ENCODE peak calls at places on chromosome 14, in six cellular contexts. One of them, this sample, is unnamed.
A peak's percentile ranks its signal among the peaks of the same experiment; 100 is the strongest.

GRCh38 chr14:103880334-103880985 is 33.1 kb upstream of the PPP1R13B start:
- DNase-seq in pons: peak; percentile 43
- DNase-seq in fibroblast of villous mesenchyme: peak; percentile 59
- DNase-seq in fibroblast of the aortic adventitia: peak; percentile 73
- DNase-seq in activated CD4-positive, CD25-positive, alpha-beta regulatory T cell treated with anti-CD3 and anti-CD28 coated beads, Interleukin-2, amount 50 U/mL, for 16 hours: no peak
- DNase-seq in kidney tubule cell: no peak
- DNase-seq in this sample: peak; percentile 60

GRCh38 chr14:95495538-95496025 is 20.9 kb downstream of the SYNE3 start:
- DNase-seq in pons: peak; percentile 62
- DNase-seq in fibroblast of the aortic adventitia: no peak
- DNase-seq in kidney tubule cell: no peak
- DNase-seq in fibroblast of villous mesenchyme: no peak
- DNase-seq in activated CD4-positive, CD25-positive, alpha-beta regulatory T cell treated with anti-CD3 and anti-CD28 coated beads, Interleukin-2, amount 50 U/mL, for 16 hours: no peak
- DNase-seq in this sample: no peak

GRCh38 chr14:69696633-69697557 is 70.0 kb upstream of the SRSF5 start:
- DNase-seq in fibroblast of the aortic adventitia: no peak
- DNase-seq in kidney tubule cell: no peak
- DNase-seq in pons: no peak
- DNase-seq in activated CD4-positive, CD25-positive, alpha-beta regulatory T cell treated with anti-CD3 and anti-CD28 coated beads, Interleukin-2, amount 50 U/mL, for 16 hours: no peak
- DNase-seq in fibroblast of villous mesenchyme: no peak
- DNase-seq in this sample: no peak

GRCh38 chr14:100211366-100211765 is 27.6 kb upstream of the YY1 start:
- DNase-seq in fibroblast of villous mesenchyme: no peak
- DNase-seq in kidney tubule cell: no peak
- DNase-seq in activated CD4-positive, CD25-positive, alpha-beta regulatory T cell treated with anti-CD3 and anti-CD28 coated beads, Interleukin-2, amount 50 U/mL, for 16 hours: no peak
- DNase-seq in fibroblast of the aortic adventitia: no peak
- DNase-seq in pons: no peak
- DNase-seq in this sample: no peak

GRCh38 chr14:96145116-96145864 is 59.3 kb upstream of the BDKRB2 start:
- DNase-seq in pons: no peak
- DNase-seq in fibroblast of the aortic adventitia: peak; percentile 89
- DNase-seq in activated CD4-positive, CD25-positive, alpha-beta regulatory T cell treated with anti-CD3 and anti-CD28 coated beads, Interleukin-2, amount 50 U/mL, for 16 hours: no peak
- DNase-seq in fibroblast of villous mesenchyme: peak; percentile 89
- DNase-seq in kidney tubule cell: peak; percentile 33
- DNase-seq in this sample: peak; percentile 22

GRCh38 chr14:104957146-104958113 is 20.7 kb downstream of the AHNAK2 start:
- DNase-seq in pons: no peak
- DNase-seq in fibroblast of the aortic adventitia: peak; percentile 48
- DNase-seq in activated CD4-positive, CD25-positive, alpha-beta regulatory T cell treated with anti-CD3 and anti-CD28 coated beads, Interleukin-2, amount 50 U/mL, for 16 hours: no peak
- DNase-seq in fibroblast of villous mesenchyme: no peak
- DNase-seq in kidney tubule cell: no peak
- DNase-seq in this sample: peak; percentile 46

GRCh38 chr14:86639146-86639545 is 1109.2 kb downstream of the FLRT2 start:
- DNase-seq in fibroblast of villous mesenchyme: no peak
- DNase-seq in pons: no peak
- DNase-seq in fibroblast of the aortic adventitia: no peak
- DNase-seq in activated CD4-positive, CD25-positive, alpha-beta regulatory T cell treated with anti-CD3 and anti-CD28 coated beads, Interleukin-2, amount 50 U/mL, for 16 hours: no peak
- DNase-seq in kidney tubule cell: no peak
- DNase-seq in this sample: no peak

GRCh38 chr14:101603096-101603495 is 41.8 kb downstream of the DIO3 start:
- DNase-seq in fibroblast of the aortic adventitia: no peak
- DNase-seq in fibroblast of villous mesenchyme: no peak
- DNase-seq in kidney tubule cell: no peak
- DNase-seq in pons: no peak
- DNase-seq in activated CD4-positive, CD25-positive, alpha-beta regulatory T cell treated with anti-CD3 and anti-CD28 coated beads, Interleukin-2, amount 50 U/mL, for 16 hours: no peak
- DNase-seq in this sample: no peak

GRCh38 chr14:69398818-69399210 is 322 bp downstream of the SLC39A9 start:
- DNase-seq in activated CD4-positive, CD25-positive, alpha-beta regulatory T cell treated with anti-CD3 and anti-CD28 coated beads, Interleukin-2, amount 50 U/mL, for 16 hours: no peak
- DNase-seq in pons: peak; percentile 5
- DNase-seq in fibroblast of the aortic adventitia: no peak
- DNase-seq in fibroblast of villous mesenchyme: no peak
- DNase-seq in kidney tubule cell: no peak
- DNase-seq in this sample: no peak

GRCh38 chr14:101665478-101666078 is 95.9 kb upstream of the PPP2R5C start:
- DNase-seq in kidney tubule cell: peak; percentile 64
- DNase-seq in fibroblast of the aortic adventitia: peak; percentile 35
- DNase-seq in pons: peak; percentile 1
- DNase-seq in fibroblast of villous mesenchyme: peak; percentile 46
- DNase-seq in activated CD4-positive, CD25-positive, alpha-beta regulatory T cell treated with anti-CD3 and anti-CD28 coated beads, Interleukin-2, amount 50 U/mL, for 16 hours: no peak
- DNase-seq in this sample: peak; percentile 85

GRCh38 chr14:90795744-90796143 is 20.5 kb downstream of the TTC7B start:
- DNase-seq in pons: no peak
- DNase-seq in fibroblast of villous mesenchyme: peak; percentile 68
- DNase-seq in activated CD4-positive, CD25-positive, alpha-beta regulatory T cell treated with anti-CD3 and anti-CD28 coated beads, Interleukin-2, amount 50 U/mL, for 16 hours: no peak
- DNase-seq in fibroblast of the aortic adventitia: peak; percentile 79
- DNase-seq in kidney tubule cell: peak; percentile 89
- DNase-seq in this sample: peak; percentile 91

GRCh38 chr14:61558271-61558670 is 137.0 kb upstream of the HIF1A start:
- DNase-seq in activated CD4-positive, CD25-positive, alpha-beta regulatory T cell treated with anti-CD3 and anti-CD28 coated beads, Interleukin-2, amount 50 U/mL, for 16 hours: no peak
- DNase-seq in fibroblast of villous mesenchyme: no peak
- DNase-seq in pons: no peak
- DNase-seq in fibroblast of the aortic adventitia: no peak
- DNase-seq in kidney tubule cell: no peak
- DNase-seq in this sample: no peak

GRCh38 chr14:68610251-68610793 is 182.5 kb downstream of the ZFP36L1 start:
- DNase-seq in kidney tubule cell: no peak
- DNase-seq in activated CD4-positive, CD25-positive, alpha-beta regulatory T cell treated with anti-CD3 and anti-CD28 coated beads, Interleukin-2, amount 50 U/mL, for 16 hours: no peak
- DNase-seq in fibroblast of villous mesenchyme: no peak
- DNase-seq in fibroblast of the aortic adventitia: no peak
- DNase-seq in pons: no peak
- DNase-seq in this sample: peak; percentile 8

GRCh38 chr14:71554323-71554722 is 377.9 kb upstream of the RGS6 start:
- DNase-seq in fibroblast of the aortic adventitia: no peak
- DNase-seq in pons: no peak
- DNase-seq in fibroblast of villous mesenchyme: no peak
- DNase-seq in kidney tubule cell: no peak
- DNase-seq in activated CD4-positive, CD25-positive, alpha-beta regulatory T cell treated with anti-CD3 and anti-CD28 coated beads, Interleukin-2, amount 50 U/mL, for 16 hours: no peak
- DNase-seq in this sample: no peak

GRCh38 chr14:99527427-99528076 is 46.3 kb downstream of the CCNK start:
- DNase-seq in kidney tubule cell: no peak
- DNase-seq in fibroblast of the aortic adventitia: no peak
- DNase-seq in activated CD4-positive, CD25-positive, alpha-beta regulatory T cell treated with anti-CD3 and anti-CD28 coated beads, Interleukin-2, amount 50 U/mL, for 16 hours: no peak
- DNase-seq in fibroblast of villous mesenchyme: no peak
- DNase-seq in pons: no peak
- DNase-seq in this sample: no peak

GRCh38 chr14:68278568-68279436 is 459.2 kb downstream of the RAD51B start:
- DNase-seq in fibroblast of the aortic adventitia: peak; percentile 43
- DNase-seq in fibroblast of villous mesenchyme: peak; percentile 75
- DNase-seq in pons: peak; percentile 27
- DNase-seq in kidney tubule cell: peak; percentile 83
- DNase-seq in activated CD4-positive, CD25-positive, alpha-beta regulatory T cell treated with anti-CD3 and anti-CD28 coated beads, Interleukin-2, amount 50 U/mL, for 16 hours: no peak
- DNase-seq in this sample: peak; percentile 63

GRCh38 chr14:58709949-58710348 is 72.2 kb downstream of the DACT1 start:
- DNase-seq in fibroblast of villous mesenchyme: no peak
- DNase-seq in fibroblast of the aortic adventitia: no peak
- DNase-seq in activated CD4-positive, CD25-positive, alpha-beta regulatory T cell treated with anti-CD3 and anti-CD28 coated beads, Interleukin-2, amount 50 U/mL, for 16 hours: no peak
- DNase-seq in pons: no peak
- DNase-seq in kidney tubule cell: no peak
- DNase-seq in this sample: no peak

GRCh38 chr14:102076793-102077759 is 9.8 kb downstream of the HSP90AA1 start:
- DNase-seq in activated CD4-positive, CD25-positive, alpha-beta regulatory T cell treated with anti-CD3 and anti-CD28 coated beads, Interleukin-2, amount 50 U/mL, for 16 hours: no peak
- DNase-seq in fibroblast of villous mesenchyme: no peak
- DNase-seq in pons: no peak
- DNase-seq in kidney tubule cell: no peak
- DNase-seq in fibroblast of the aortic adventitia: no peak
- DNase-seq in this sample: peak; percentile 31

GRCh38 chr14:52798826-52799225 is 7.4 kb upstream of the GNPNAT1 start:
- DNase-seq in kidney tubule cell: no peak
- DNase-seq in activated CD4-positive, CD25-positive, alpha-beta regulatory T cell treated with anti-CD3 and anti-CD28 coated beads, Interleukin-2, amount 50 U/mL, for 16 hours: no peak
- DNase-seq in pons: no peak
- DNase-seq in fibroblast of the aortic adventitia: no peak
- DNase-seq in fibroblast of villous mesenchyme: no peak
- DNase-seq in this sample: no peak

GRCh38 chr14:83838221-83838620 is 1691.7 kb upstream of the FLRT2 start:
- DNase-seq in activated CD4-positive, CD25-positive, alpha-beta regulatory T cell treated with anti-CD3 and anti-CD28 coated beads, Interleukin-2, amount 50 U/mL, for 16 hours: no peak
- DNase-seq in kidney tubule cell: no peak
- DNase-seq in fibroblast of villous mesenchyme: peak; percentile 27
- DNase-seq in fibroblast of the aortic adventitia: no peak
- DNase-seq in pons: no peak
- DNase-seq in this sample: no peak

GRCh38 chr14:81430284-81430683 is 30.2 kb upstream of the STON2 start:
- DNase-seq in fibroblast of the aortic adventitia: no peak
- DNase-seq in pons: no peak
- DNase-seq in kidney tubule cell: no peak
- DNase-seq in activated CD4-positive, CD25-positive, alpha-beta regulatory T cell treated with anti-CD3 and anti-CD28 coated beads, Interleukin-2, amount 50 U/mL, for 16 hours: no peak
- DNase-seq in fibroblast of villous mesenchyme: no peak
- DNase-seq in this sample: no peak

GRCh38 chr14:66483322-66483721 is 2.8 kb upstream of the CCDC196 start:
- DNase-seq in pons: no peak
- DNase-seq in activated CD4-positive, CD25-positive, alpha-beta regulatory T cell treated with anti-CD3 and anti-CD28 coated beads, Interleukin-2, amount 50 U/mL, for 16 hours: no peak
- DNase-seq in fibroblast of the aortic adventitia: peak; percentile 39
- DNase-seq in kidney tubule cell: no peak
- DNase-seq in fibroblast of villous mesenchyme: no peak
- DNase-seq in this sample: peak; percentile 18

GRCh38 chr14:51079489-51079888 is 15.4 kb downstream of the TRIM9 start:
- DNase-seq in activated CD4-positive, CD25-positive, alpha-beta regulatory T cell treated with anti-CD3 and anti-CD28 coated beads, Interleukin-2, amount 50 U/mL, for 16 hours: no peak
- DNase-seq in pons: no peak
- DNase-seq in kidney tubule cell: peak; percentile 56
- DNase-seq in fibroblast of villous mesenchyme: no peak
- DNase-seq in fibroblast of the aortic adventitia: no peak
- DNase-seq in this sample: no peak

GRCh38 chr14:28966416-28967233 is 200.0 kb downstream of the FOXG1 start:
- DNase-seq in fibroblast of villous mesenchyme: no peak
- DNase-seq in kidney tubule cell: peak; percentile 52
- DNase-seq in pons: no peak
- DNase-seq in activated CD4-positive, CD25-positive, alpha-beta regulatory T cell treated with anti-CD3 and anti-CD28 coated beads, Interleukin-2, amount 50 U/mL, for 16 hours: no peak
- DNase-seq in fibroblast of the aortic adventitia: no peak
- DNase-seq in this sample: no peak

GRCh38 chr14:103314496-103315277 is 19.4 kb upstream of the EIF5 start:
- DNase-seq in activated CD4-positive, CD25-positive, alpha-beta regulatory T cell treated with anti-CD3 and anti-CD28 coated beads, Interleukin-2, amount 50 U/mL, for 16 hours: no peak
- DNase-seq in kidney tubule cell: no peak
- DNase-seq in fibroblast of the aortic adventitia: no peak
- DNase-seq in pons: no peak
- DNase-seq in fibroblast of villous mesenchyme: no peak
- DNase-seq in this sample: no peak

GRCh38 chr14:98297567-98297966 is 974.4 kb downstream of the BCL11B start:
- DNase-seq in fibroblast of the aortic adventitia: no peak
- DNase-seq in fibroblast of villous mesenchyme: no peak
- DNase-seq in pons: no peak
- DNase-seq in activated CD4-positive, CD25-positive, alpha-beta regulatory T cell treated with anti-CD3 and anti-CD28 coated beads, Interleukin-2, amount 50 U/mL, for 16 hours: no peak
- DNase-seq in kidney tubule cell: no peak
- DNase-seq in this sample: no peak

GRCh38 chr14:88233915-88234314 is 89.2 kb downstream of the KCNK10 start:
- DNase-seq in kidney tubule cell: no peak
- DNase-seq in fibroblast of the aortic adventitia: peak; percentile 10
- DNase-seq in activated CD4-positive, CD25-positive, alpha-beta regulatory T cell treated with anti-CD3 and anti-CD28 coated beads, Interleukin-2, amount 50 U/mL, for 16 hours: no peak
- DNase-seq in fibroblast of villous mesenchyme: no peak
- DNase-seq in pons: no peak
- DNase-seq in this sample: no peak

GRCh38 chr14:50736932-50737419 is 68.9 kb upstream of the SAV1 start:
- DNase-seq in fibroblast of villous mesenchyme: peak; percentile 20
- DNase-seq in activated CD4-positive, CD25-positive, alpha-beta regulatory T cell treated with anti-CD3 and anti-CD28 coated beads, Interleukin-2, amount 50 U/mL, for 16 hours: no peak
- DNase-seq in pons: no peak
- DNase-seq in kidney tubule cell: no peak
- DNase-seq in fibroblast of the aortic adventitia: no peak
- DNase-seq in this sample: no peak

GRCh38 chr14:104860414-104860813 is 4.7 kb upstream of the CEP170B start:
- DNase-seq in pons: no peak
- DNase-seq in activated CD4-positive, CD25-positive, alpha-beta regulatory T cell treated with anti-CD3 and anti-CD28 coated beads, Interleukin-2, amount 50 U/mL, for 16 hours: no peak
- DNase-seq in fibroblast of the aortic adventitia: no peak
- DNase-seq in fibroblast of villous mesenchyme: no peak
- DNase-seq in kidney tubule cell: no peak
- DNase-seq in this sample: no peak

GRCh38 chr14:21454843-21455550 is 926 bp downstream of the CHD8 start:
- DNase-seq in pons: no peak
- DNase-seq in fibroblast of the aortic adventitia: peak; percentile 10
- DNase-seq in activated CD4-positive, CD25-positive, alpha-beta regulatory T cell treated with anti-CD3 and anti-CD28 coated beads, Interleukin-2, amount 50 U/mL, for 16 hours: no peak
- DNase-seq in fibroblast of villous mesenchyme: peak; percentile 17
- DNase-seq in kidney tubule cell: peak; percentile 57
- DNase-seq in this sample: no peak

GRCh38 chr14:19823765-19824164 is 20.2 kb downstream of the OR4N2 start:
- DNase-seq in fibroblast of the aortic adventitia: peak; percentile 2
- DNase-seq in pons: no peak
- DNase-seq in kidney tubule cell: peak; percentile 40
- DNase-seq in activated CD4-positive, CD25-positive, alpha-beta regulatory T cell treated with anti-CD3 and anti-CD28 coated beads, Interleukin-2, amount 50 U/mL, for 16 hours: no peak
- DNase-seq in fibroblast of villous mesenchyme: no peak
- DNase-seq in this sample: no peak

GRCh38 chr14:73782623-73783022 is 68.4 kb upstream of the PNMA1 start:
- DNase-seq in fibroblast of the aortic adventitia: no peak
- DNase-seq in pons: no peak
- DNase-seq in kidney tubule cell: no peak
- DNase-seq in activated CD4-positive, CD25-positive, alpha-beta regulatory T cell treated with anti-CD3 and anti-CD28 coated beads, Interleukin-2, amount 50 U/mL, for 16 hours: no peak
- DNase-seq in fibroblast of villous mesenchyme: no peak
- DNase-seq in this sample: no peak

GRCh38 chr14:51138353-51139103 is 43.6 kb upstream of the TRIM9 start:
- DNase-seq in kidney tubule cell: no peak
- DNase-seq in fibroblast of the aortic adventitia: no peak
- DNase-seq in fibroblast of villous mesenchyme: no peak
- DNase-seq in pons: no peak
- DNase-seq in activated CD4-positive, CD25-positive, alpha-beta regulatory T cell treated with anti-CD3 and anti-CD28 coated beads, Interleukin-2, amount 50 U/mL, for 16 hours: no peak
- DNase-seq in this sample: no peak

GRCh38 chr14:73786942-73787759 is 64.5 kb upstream of the PTGR2 start:
- DNase-seq in fibroblast of the aortic adventitia: peak; percentile 37
- DNase-seq in pons: no peak
- DNase-seq in activated CD4-positive, CD25-positive, alpha-beta regulatory T cell treated with anti-CD3 and anti-CD28 coated beads, Interleukin-2, amount 50 U/mL, for 16 hours: no peak
- DNase-seq in kidney tubule cell: peak; percentile 55
- DNase-seq in fibroblast of villous mesenchyme: no peak
- DNase-seq in this sample: peak; percentile 56

GRCh38 chr14:56590535-56590951 is 10.9 kb downstream of the TMEM260 start:
- DNase-seq in pons: no peak
- DNase-seq in fibroblast of villous mesenchyme: no peak
- DNase-seq in kidney tubule cell: no peak
- DNase-seq in fibroblast of the aortic adventitia: peak; percentile 2
- DNase-seq in activated CD4-positive, CD25-positive, alpha-beta regulatory T cell treated with anti-CD3 and anti-CD28 coated beads, Interleukin-2, amount 50 U/mL, for 16 hours: no peak
- DNase-seq in this sample: no peak

This sample was measured in PC-3.